ENCODE peak calls at places on chromosome 22, in five cellular contexts. E, R, X, S and I are unnamed samples.

GRCh38 chr22:33811686-33812085 is 108.6 kb downstream of the LARGE1 start:
- DNase-seq in S (no peak), E (peak; percentile 18), R (no peak), X (no peak), I (peak; percentile 71)

GRCh38 chr22:21951931-21952465 is 650 bp downstream of the PPM1F start:
- DNase-seq in S (no peak), R (no peak), E (peak; percentile 31), X (no peak), I (peak; percentile 38)

GRCh38 chr22:44519895-44520294 is 21.9 kb upstream of the RTL6 start:
- DNase-seq in S (no peak), X (no peak), E (no peak), R (no peak), I (no peak)

GRCh38 chr22:40203568-40203967 is 25.8 kb downstream of the TNRC6B start:
- DNase-seq in E (no peak), R (no peak), X (no peak), S (no peak), I (no peak)

GRCh38 chr22:49417833-49418232 is 409.8 kb downstream of the BRD1 start:
- DNase-seq in X (no peak), E (no peak), S (no peak), R (no peak), I (no peak)

GRCh38 chr22:17845790-17846189 is 71.5 kb upstream of the BID start:
- DNase-seq in S (no peak), X (no peak), R (peak; percentile 53), E (no peak), I (no peak)

GRCh38 chr22:25067851-25068421 is 115.4 kb downstream of the KIAA1671 start:
- DNase-seq in R (peak; percentile 62), S (no peak), X (no peak), E (no peak), I (peak; percentile 42)

GRCh38 chr22:46752911-46753310 is 9.5 kb upstream of the TBC1D22A start:
- DNase-seq in R (no peak), X (no peak), S (no peak), E (no peak), I (no peak)

GRCh38 chr22:17754233-17754925 is 19.9 kb downstream of the BID start:
- DNase-seq in E (no peak), S (no peak), R (peak; percentile 18), X (no peak), I (no peak)

GRCh38 chr22:18078329-18079041 is 695 bp downstream of the PEX26 start:
- DNase-seq in S (no peak), E (peak; percentile 47), X (no peak), R (no peak), I (peak; percentile 57)